ENCODE peak calls at places on chromosome 3, in six cellular contexts. R is lung, A is AG04450, S is psoas muscle, F is NCI-H1105 treated with DMSO at 0.1 percent for 48 hours, C is H54. W is an unnamed sample.

GRCh38 chr3:47910777-47911440 is 105.3 kb downstream of the MAP4 start:
- DNase-seq in R (no peak), A (peak), S (no peak), F (no peak), C (peak), W (no peak)

GRCh38 chr3:194450341-194450740 is 36.5 kb downstream of the ATP13A3 start:
- DNase-seq in R (no peak), A (no peak), S (no peak), F (peak), C (no peak), W (no peak)

GRCh38 chr3:27626596-27627118 is 95.5 kb downstream of the EOMES start:
- DNase-seq in R (no peak), A (no peak), S (no peak), F (no peak), C (no peak), W (no peak)

GRCh38 chr3:160695003-160695402 is 18.0 kb downstream of the ARL14 start:
- DNase-seq in R (no peak), A (no peak), S (no peak), F (no peak), C (no peak), W (no peak)

GRCh38 chr3:139284221-139284620 is 59.6 kb upstream of the MRPS22 start:
- DNase-seq in R (no peak), A (no peak), S (no peak), F (no peak), C (no peak), W (no peak)

GRCh38 chr3:128950223-128950938 is 43.5 kb downstream of the CFAP92 start:
- DNase-seq in R (no peak), A (no peak), S (no peak), F (peak), C (no peak), W (no peak)

GRCh38 chr3:66473637-66474036 is 27.2 kb downstream of the LRIG1 start:
- DNase-seq in R (no peak), A (no peak), S (no peak), F (no peak), C (no peak), W (no peak)

GRCh38 chr3:58072046-58072445 is 63.8 kb downstream of the FLNB start:
- DNase-seq in R (no peak), A (no peak), S (no peak), F (no peak), C (no peak), W (no peak)

GRCh38 chr3:112755845-112756671 is 90.6 kb downstream of the CD200R1L start:
- DNase-seq in R (no peak), A (no peak), S (no peak), F (no peak), C (no peak), W (no peak)

GRCh38 chr3:69784854-69785523 is 45.7 kb downstream of the MITF start:
- DNase-seq in R (peak), A (peak), S (peak), F (no peak), C (peak), W (peak)